ENCODE peak calls at places on chromosomes 12 and 14, in eight cellular contexts. V is HepG2, B is transverse colon, R is stomach, Y is suprapubic skin, X is GM12878, Q is H1, I is SK-N-SH. A is an unnamed sample.
A peak's percentile ranks its signal among the peaks of the same experiment; 100 is the strongest.

GRCh38 chr14:22333408-22334274 is 255.4 kb downstream of the DAD1 start:
- DNase-seq in Y (no peak), V (peak; percentile 91), X (no peak), I (no peak), R (peak; percentile 30), B (peak; percentile 15), Q (no peak), A (no peak)

GRCh38 chr12:12443482-12443881 is 86.6 kb downstream of the BORCS5 start:
- DNase-seq in Y (no peak), B (no peak), I (no peak), X (no peak), V (no peak), R (peak; percentile 49), Q (no peak), A (no peak)

GRCh38 chr14:104063998-104064397 is 21.5 kb upstream of the ASPG start:
- DNase-seq in B (no peak), R (no peak), X (no peak), Y (no peak), I (no peak), Q (no peak), V (no peak), A (no peak)

GRCh38 chr12:96810477-96810876 is 96.6 kb upstream of the NEDD1 start:
- DNase-seq in Q (no peak), X (no peak), Y (no peak), B (no peak), V (no peak), R (no peak), I (no peak), A (no peak)

GRCh38 chr12:32926356-32926755 is 29.8 kb upstream of the PKP2 start:
- DNase-seq in I (no peak), R (no peak), B (no peak), V (no peak), Q (no peak), Y (no peak), X (no peak), A (no peak)

GRCh38 chr14:76313861-76314260 is 62.1 kb upstream of the ESRRB start:
- DNase-seq in I (no peak), R (no peak), Y (no peak), Q (no peak), V (no peak), X (no peak), B (no peak), A (no peak)

GRCh38 chr12:84463756-84464495 is 448.7 kb downstream of the SLC6A15 start:
- DNase-seq in V (no peak), B (no peak), Q (no peak), I (peak; percentile 0), R (no peak), X (no peak), Y (no peak), A (no peak)

GRCh38 chr14:103105580-103106168 is 11.1 kb downstream of the EXOC3L4 start:
- DNase-seq in X (no peak), R (no peak), I (no peak), Y (no peak), B (peak; percentile 66), V (no peak), Q (no peak), A (no peak)

GRCh38 chr14:63745858-63746425 is 18.1 kb upstream of the SGPP1 start:
- DNase-seq in V (no peak), Q (no peak), X (peak; percentile 80), B (peak; percentile 37), Y (no peak), R (no peak), I (no peak), A (no peak)

GRCh38 chr14:63745272-63745671 is 17.4 kb upstream of the SGPP1 start:
- DNase-seq in R (no peak), Q (no peak), I (no peak), V (no peak), B (no peak), Y (no peak), X (no peak), A (no peak)

GRCh38 chr14:63752449-63753169 is 24.7 kb upstream of the SGPP1 start:
- DNase-seq in B (no peak), I (no peak), Y (no peak), X (no peak), V (peak; percentile 12), R (no peak), Q (no peak), A (no peak)

DNA sequence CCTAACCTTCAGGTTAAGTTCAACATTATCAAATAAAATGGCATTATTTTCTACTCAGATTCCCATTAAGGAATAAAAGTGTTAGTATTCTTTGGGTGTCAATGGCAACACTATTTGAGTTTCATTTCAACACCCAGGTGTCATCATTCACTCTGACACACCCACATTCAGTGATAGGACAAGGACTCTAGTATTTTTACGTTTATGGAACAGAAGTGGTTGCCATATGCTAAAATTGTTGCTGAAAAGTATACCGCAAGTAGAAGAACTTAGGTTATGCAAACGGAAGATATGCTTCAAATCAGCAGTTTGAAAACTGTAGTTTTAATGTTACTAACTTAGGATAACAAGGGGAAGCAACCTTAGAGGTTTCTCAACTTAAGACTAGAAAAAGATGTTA is 20.0 kb upstream of the SGPP1 start:
- DNase-seq in Y (no peak), V (no peak), Q (no peak), B (no peak), X (no peak), I (no peak), R (no peak), A (no peak)
- TF ChIP-seq EP300 in Y (no peak), V (no peak), Q (no peak), B (no peak), X (no peak), I (no peak), R (no peak), A (no peak)

GRCh38 chr14:105577339-105577861 is 51.0 kb downstream of the TMEM121 start:
- DNase-seq in Y (no peak), R (no peak), V (no peak), I (no peak), B (no peak), Q (no peak), X (no peak), A (no peak)

GRCh38 chr14:105576525-105577088 is 50.2 kb downstream of the TMEM121 start:
- DNase-seq in Y (no peak), R (no peak), Q (no peak), B (no peak), V (no peak), X (no peak), I (no peak), A (no peak)

GRCh38 chr14:105578070-105578469 is 51.7 kb downstream of the TMEM121 start:
- DNase-seq in R (no peak), Q (no peak), I (no peak), Y (no peak), X (no peak), V (no peak), B (no peak), A (no peak)

GRCh38 chr14:105582639-105583038 is 56.3 kb downstream of the TMEM121 start:
- DNase-seq in I (no peak), X (no peak), R (no peak), Q (no peak), V (peak; percentile 9), Y (no peak), B (peak; percentile 7), A (peak; percentile 95)

GRCh38 chr14:105581551-105582341 is 55.4 kb downstream of the TMEM121 start:
- DNase-seq in Y (no peak), V (no peak), R (no peak), B (peak; percentile 68), Q (no peak), I (no peak), X (peak; percentile 71), A (no peak)
- H3K27ac ChIP-seq in Y (no peak overlapping the region), V (no peak overlapping the region), R (no peak overlapping the region), B (no peak overlapping the region), Q (no peak overlapping the region), I (no peak overlapping the region), X (peak overlapping the region; percentile 99), A (no peak overlapping the region)

GRCh38 chr12:93766371-93766770 is 89.2 kb downstream of the CRADD start:
- DNase-seq in Q (no peak), B (no peak), I (no peak), R (no peak), V (no peak), Y (no peak), X (no peak), A (no peak)

GRCh38 chr12:93762912-93763311 is 85.7 kb downstream of the CRADD start:
- DNase-seq in V (no peak), X (no peak), I (no peak), Y (no peak), B (no peak), Q (no peak), R (no peak), A (no peak)

GRCh38 chr12:93763746-93764147 is 86.6 kb downstream of the CRADD start:
- DNase-seq in B (no peak), I (no peak), V (no peak), R (no peak), X (no peak), Q (no peak), Y (no peak), A (no peak)

GRCh38 chr12:93767524-93767863 is 90.3 kb downstream of the CRADD start:
- DNase-seq in X (no peak), R (no peak), Y (no peak), V (no peak), Q (no peak), B (no peak), I (no peak), A (no peak)

DNA sequence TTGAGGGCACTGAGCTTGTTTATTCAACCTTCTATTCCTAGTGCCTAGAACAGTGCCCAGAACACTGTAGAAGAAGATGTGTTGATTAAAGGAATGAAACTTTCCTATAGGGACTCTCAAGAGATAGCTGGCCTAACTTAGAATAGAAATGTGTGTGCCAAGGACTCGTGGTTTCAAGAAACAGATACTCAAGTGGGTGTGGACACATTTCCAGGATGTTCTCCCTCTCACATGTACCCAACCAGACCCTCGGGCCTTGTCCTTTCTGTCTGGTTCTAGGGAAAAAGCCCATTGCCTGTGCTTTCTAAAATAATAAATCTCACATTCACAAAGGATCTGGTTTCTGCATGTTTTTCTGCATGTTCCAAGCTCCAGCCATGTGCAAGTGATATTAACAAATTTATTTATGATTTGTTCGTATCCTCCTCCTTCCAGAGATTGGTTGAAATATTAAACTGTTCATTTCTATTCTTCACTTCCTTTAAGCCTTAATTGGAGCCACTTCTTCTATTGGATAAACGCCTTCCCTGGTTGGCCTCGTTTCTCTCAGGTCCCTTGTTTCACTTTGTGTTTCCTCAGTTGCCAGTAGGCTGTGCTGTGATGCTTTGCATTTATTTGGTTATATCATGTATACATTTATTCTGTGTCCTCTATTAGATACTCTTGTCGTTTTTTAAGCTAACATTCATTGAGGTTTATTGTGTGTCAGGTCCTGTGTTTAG is 89.8 kb downstream of the CRADD start:
- DNase-seq in Y (no peak), Q (no peak), R (no peak), V (no peak), X (no peak), B (peak; percentile 29), I (peak; percentile 41), A (no peak)
- TF ChIP-seq POLR2AphosphoS5 in Y (no peak), Q (no peak), R (peak; percentile 4), V (no peak), X (no peak), B (no peak), I (no peak), A (peak; percentile 49)

DNA sequence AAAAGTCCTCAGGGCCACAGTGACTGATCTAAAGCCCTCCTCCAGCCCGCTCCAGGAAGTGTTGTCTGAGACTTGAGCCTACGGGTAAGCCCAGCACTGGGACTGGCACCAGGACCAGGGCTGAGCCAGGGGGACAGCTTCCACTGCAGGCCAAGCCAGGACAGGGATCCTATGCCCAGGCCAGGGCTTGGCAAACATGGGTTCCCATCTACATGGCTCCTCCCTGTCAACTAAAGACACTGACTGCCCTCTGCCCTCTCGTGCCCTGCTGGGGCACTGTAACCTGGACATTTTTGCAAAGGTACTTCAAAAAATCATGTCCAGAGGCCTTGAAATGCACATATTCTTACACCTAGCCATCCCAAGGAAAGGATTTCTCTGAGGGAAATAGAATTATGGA is 88.0 kb downstream of the VWF start:
- DNase-seq in R (no peak), I (no peak), V (no peak), Y (no peak), B (no peak), X (no peak), Q (no peak), A (no peak)
- TF ChIP-seq EP300 in R (no peak), I (no peak), V (no peak), Y (no peak), B (no peak), X (no peak), Q (no peak), A (no peak)

A was measured in esophagus muscularis mucosa.